ENCODE peak calls at places on chromosomes 4 and X, in six cellular contexts. N is HCT116; I is activated T-helper 17 cell treated with anti-CD3 and anti-CD28 coated beads, Interleukin-2, amount 50 U/mL, for 72 hours; R is upper lobe of left lung; T is effector memory CD8-positive, alpha-beta T cell; Q is left cardiac atrium. Z is an unnamed sample.
A peak's percentile ranks its signal among the peaks of the same experiment; 100 is the strongest.

GRCh38 chrX:31243804-31244203 is 172.0 kb upstream of the FTHL17 start:
- ATAC-seq in N (no peak), I (no peak), R (no peak), T (no peak), Q (no peak), Z (no peak)

GRCh38 chr4:22634541-22635181 is 58.1 kb upstream of the GBA3 start:
- ATAC-seq in N (no peak), I (no peak), R (no peak), T (no peak), Q (no peak), Z (no peak)

GRCh38 chr4:10622728-10623127 is 61.8 kb downstream of the CLNK start:
- ATAC-seq in N (peak; percentile 76), I (no peak), R (no peak), T (no peak), Q (no peak), Z (no peak)

GRCh38 chr4:73674451-73674919 is 54.2 kb upstream of the RASSF6 start:
- ATAC-seq in N (no peak), I (no peak), R (no peak), T (no peak), Q (peak; percentile 60), Z (no peak)

GRCh38 chr4:1572521-1572920 is 111.6 kb downstream of the FAM53A start:
- ATAC-seq in N (peak; percentile 56), I (no peak), R (no peak), T (no peak), Q (no peak), Z (no peak)

GRCh38 chr4:15894393-15894792 is 44.1 kb downstream of the FGFBP1 start:
- ATAC-seq in N (peak; percentile 27), I (no peak), R (no peak), T (no peak), Q (no peak), Z (no peak)

GRCh38 chr4:71558248-71558647 is 219.4 kb downstream of the SLC4A4 start:
- ATAC-seq in N (no peak), I (peak; percentile 69), R (no peak), T (no peak), Q (no peak), Z (no peak)

GRCh38 chrX:79169484-79169883 is 25.0 kb downstream of the GPR174 start:
- ATAC-seq in N (no peak), I (peak; percentile 75), R (no peak), T (no peak), Q (no peak), Z (no peak)

GRCh38 chr4:184668096-184668495 is 18.6 kb downstream of the PRIMPOL start:
- ATAC-seq in N (no peak), I (peak; percentile 31), R (no peak), T (peak; percentile 64), Q (no peak), Z (no peak)

GRCh38 chr4:169256101-169256612 is 14.6 kb downstream of the SH3RF1 start:
- ATAC-seq in N (no peak), I (no peak), R (no peak), T (no peak), Q (no peak), Z (no peak)

GRCh38 chr4:146040623-146041022 is 102.0 kb upstream of the ZNF827 start:
- ATAC-seq in N (peak; percentile 36), I (no peak), R (no peak), T (no peak), Q (no peak), Z (no peak)

GRCh38 chr4:139735381-139736256 is 70.0 kb downstream of the MGST2 start:
- ATAC-seq in N (no peak), I (no peak), R (no peak), T (no peak), Q (peak; percentile 4), Z (no peak)

GRCh38 chr4:8414377-8414776 is 26.1 kb downstream of the ACOX3 start:
- ATAC-seq in N (no peak), I (peak; percentile 88), R (no peak), T (peak; percentile 13), Q (no peak), Z (no peak)

GRCh38 chr4:184850431-184851199 is 24.8 kb upstream of the ACSL1 start:
- ATAC-seq in N (no peak), I (peak; percentile 21), R (no peak), T (no peak), Q (no peak), Z (no peak)

Z was measured in gastroesophageal sphincter.